ENCODE peak calls at places on chromosomes 1 and 21, in four cellular contexts. One of them, this sample, is unnamed.

GRCh38 chr1:76939107-76939816 is 72.0 kb downstream of the ST6GALNAC5 start:
- DNase-seq in fibroblast of lung: peak; percentile 62
- DNase-seq in fibroblast of the aortic adventitia: peak; percentile 21
- DNase-seq in AG04450: no peak
- DNase-seq in this sample: peak; percentile 84

GRCh38 chr1:55140137-55140536 is 75.0 kb downstream of the USP24 start:
- DNase-seq in fibroblast of the aortic adventitia: no peak
- DNase-seq in AG04450: no peak
- DNase-seq in fibroblast of lung: no peak
- DNase-seq in this sample: no peak

GRCh38 chr1:159171688-159172501 is 480 bp downstream of the CADM3 start:
- DNase-seq in fibroblast of the aortic adventitia: no peak
- DNase-seq in AG04450: no peak
- DNase-seq in fibroblast of lung: no peak
- DNase-seq in this sample: no peak

GRCh38 chr1:224873645-224874369 is 55.7 kb upstream of the DNAH14 start:
- DNase-seq in fibroblast of lung: peak; percentile 77
- DNase-seq in fibroblast of the aortic adventitia: peak; percentile 79
- DNase-seq in AG04450: no peak
- DNase-seq in this sample: peak; percentile 83

GRCh38 chr1:100009458-100009857 is 39.7 kb downstream of the SLC35A3 start:
- DNase-seq in AG04450: no peak
- DNase-seq in fibroblast of lung: no peak
- DNase-seq in fibroblast of the aortic adventitia: no peak
- DNase-seq in this sample: peak; percentile 58

GRCh38 chr1:21643624-21644023 is 25.5 kb downstream of the RAP1GAP start:
- DNase-seq in fibroblast of the aortic adventitia: no peak
- DNase-seq in fibroblast of lung: no peak
- DNase-seq in AG04450: no peak
- DNase-seq in this sample: no peak

GRCh38 chr1:156527584-156527983 is 27.0 kb upstream of the MEF2D start:
- DNase-seq in fibroblast of the aortic adventitia: no peak
- DNase-seq in AG04450: no peak
- DNase-seq in fibroblast of lung: no peak
- DNase-seq in this sample: no peak

GRCh38 chr1:158053276-158053675 is 59.8 kb downstream of the KIRREL1 start:
- DNase-seq in fibroblast of the aortic adventitia: no peak
- DNase-seq in fibroblast of lung: no peak
- DNase-seq in AG04450: no peak
- DNase-seq in this sample: peak; percentile 35

GRCh38 chr1:101728029-101728428 is 268.7 kb downstream of the OLFM3 start:
- DNase-seq in fibroblast of lung: no peak
- DNase-seq in AG04450: no peak
- DNase-seq in fibroblast of the aortic adventitia: no peak
- DNase-seq in this sample: no peak

GRCh38 chr1:56387071-56387747 is 192.2 kb downstream of the PLPP3 start:
- DNase-seq in fibroblast of lung: no peak
- DNase-seq in AG04450: no peak
- DNase-seq in fibroblast of the aortic adventitia: no peak
- DNase-seq in this sample: no peak

GRCh38 chr1:8402109-8402704 is 84.3 kb downstream of the SLC45A1 start:
- DNase-seq in fibroblast of lung: no peak
- DNase-seq in fibroblast of the aortic adventitia: no peak
- DNase-seq in AG04450: no peak
- DNase-seq in this sample: no peak

GRCh38 chr1:230102472-230102871 is 35.4 kb downstream of the GALNT2 start:
- DNase-seq in AG04450: no peak
- DNase-seq in fibroblast of lung: no peak
- DNase-seq in fibroblast of the aortic adventitia: no peak
- DNase-seq in this sample: no peak

GRCh38 chr1:239558992-239559391 is 172.6 kb downstream of the CHRM3 start:
- DNase-seq in fibroblast of lung: no peak
- DNase-seq in fibroblast of the aortic adventitia: no peak
- DNase-seq in AG04450: no peak
- DNase-seq in this sample: no peak

GRCh38 chr1:84996846-84997666 is at the start of gene MCOLN2:
- DNase-seq in fibroblast of the aortic adventitia: no peak
- DNase-seq in AG04450: no peak
- DNase-seq in fibroblast of lung: peak; percentile 12
- DNase-seq in this sample: peak; percentile 24

GRCh38 chr21:39610705-39611104 is 2.0 kb upstream of the B3GALT5 start:
- DNase-seq in fibroblast of the aortic adventitia: no peak
- DNase-seq in fibroblast of lung: no peak
- DNase-seq in AG04450: no peak
- DNase-seq in this sample: no peak

GRCh38 chr1:105337427-105337826 is 1587.7 kb downstream of the AMY1C start:
- DNase-seq in fibroblast of lung: no peak
- DNase-seq in AG04450: no peak
- DNase-seq in fibroblast of the aortic adventitia: no peak
- DNase-seq in this sample: no peak

GRCh38 chr1:41305576-41306365 is 55.5 kb upstream of the FOXO6 start:
- DNase-seq in AG04450: no peak
- DNase-seq in fibroblast of the aortic adventitia: no peak
- DNase-seq in fibroblast of lung: no peak
- DNase-seq in this sample: no peak

GRCh38 chr1:246931549-246932365 is at the start of gene AHCTF1:
- DNase-seq in fibroblast of the aortic adventitia: peak; percentile 99
- DNase-seq in fibroblast of lung: peak; percentile 99
- DNase-seq in AG04450: peak; percentile 95
- DNase-seq in this sample: peak; percentile 97

GRCh38 chr1:197924516-197925123 is 7.4 kb downstream of the LHX9 start:
- DNase-seq in AG04450: peak; percentile 16
- DNase-seq in fibroblast of the aortic adventitia: peak; percentile 57
- DNase-seq in fibroblast of lung: peak; percentile 65
- DNase-seq in this sample: peak; percentile 66

GRCh38 chr1:1435094-1435903 is at the start of gene VWA1:
- DNase-seq in fibroblast of the aortic adventitia: peak; percentile 46
- DNase-seq in AG04450: no peak
- DNase-seq in fibroblast of lung: peak; percentile 53
- DNase-seq in this sample: peak; percentile 45

GRCh38 chr1:78297828-78298227 is 192.9 kb upstream of the PTGFR start:
- DNase-seq in fibroblast of the aortic adventitia: no peak
- DNase-seq in fibroblast of lung: no peak
- DNase-seq in AG04450: no peak
- DNase-seq in this sample: peak; percentile 69

GRCh38 chr1:145996433-145997155 is at the start of gene TXNIP:
- DNase-seq in AG04450: peak; percentile 91
- DNase-seq in fibroblast of the aortic adventitia: peak; percentile 97
- DNase-seq in fibroblast of lung: peak; percentile 99
- DNase-seq in this sample: peak; percentile 97

GRCh38 chr1:205588691-205589445 is 42.9 kb downstream of the ELK4 start:
- DNase-seq in fibroblast of lung: peak; percentile 56
- DNase-seq in fibroblast of the aortic adventitia: peak; percentile 69
- DNase-seq in AG04450: no peak
- DNase-seq in this sample: peak; percentile 60

GRCh38 chr1:166166701-166167394 is at the start of gene FAM78B:
- DNase-seq in AG04450: no peak
- DNase-seq in fibroblast of the aortic adventitia: peak; percentile 76
- DNase-seq in fibroblast of lung: peak; percentile 57
- DNase-seq in this sample: peak; percentile 55

GRCh38 chr1:21174638-21175323 is 1.9 kb downstream of the EIF4G3 start:
- DNase-seq in fibroblast of the aortic adventitia: peak; percentile 85
- DNase-seq in fibroblast of lung: peak; percentile 69
- DNase-seq in AG04450: peak; percentile 30
- DNase-seq in this sample: peak; percentile 83

GRCh38 chr1:66598670-66599069 is 64.7 kb downstream of the SGIP1 start:
- DNase-seq in fibroblast of lung: peak; percentile 79
- DNase-seq in AG04450: peak; percentile 59
- DNase-seq in fibroblast of the aortic adventitia: peak; percentile 79
- DNase-seq in this sample: peak; percentile 83

GRCh38 chr1:2948751-2949680 is 72.3 kb upstream of the ACTRT2 start:
- DNase-seq in fibroblast of lung: no peak
- DNase-seq in fibroblast of the aortic adventitia: no peak
- DNase-seq in AG04450: no peak
- DNase-seq in this sample: no peak

GRCh38 chr1:212247179-212247721 is 38.0 kb upstream of the PPP2R5A start:
- DNase-seq in fibroblast of lung: peak; percentile 57
- DNase-seq in fibroblast of the aortic adventitia: peak; percentile 45
- DNase-seq in AG04450: peak; percentile 46
- DNase-seq in this sample: peak; percentile 37

DNA sequence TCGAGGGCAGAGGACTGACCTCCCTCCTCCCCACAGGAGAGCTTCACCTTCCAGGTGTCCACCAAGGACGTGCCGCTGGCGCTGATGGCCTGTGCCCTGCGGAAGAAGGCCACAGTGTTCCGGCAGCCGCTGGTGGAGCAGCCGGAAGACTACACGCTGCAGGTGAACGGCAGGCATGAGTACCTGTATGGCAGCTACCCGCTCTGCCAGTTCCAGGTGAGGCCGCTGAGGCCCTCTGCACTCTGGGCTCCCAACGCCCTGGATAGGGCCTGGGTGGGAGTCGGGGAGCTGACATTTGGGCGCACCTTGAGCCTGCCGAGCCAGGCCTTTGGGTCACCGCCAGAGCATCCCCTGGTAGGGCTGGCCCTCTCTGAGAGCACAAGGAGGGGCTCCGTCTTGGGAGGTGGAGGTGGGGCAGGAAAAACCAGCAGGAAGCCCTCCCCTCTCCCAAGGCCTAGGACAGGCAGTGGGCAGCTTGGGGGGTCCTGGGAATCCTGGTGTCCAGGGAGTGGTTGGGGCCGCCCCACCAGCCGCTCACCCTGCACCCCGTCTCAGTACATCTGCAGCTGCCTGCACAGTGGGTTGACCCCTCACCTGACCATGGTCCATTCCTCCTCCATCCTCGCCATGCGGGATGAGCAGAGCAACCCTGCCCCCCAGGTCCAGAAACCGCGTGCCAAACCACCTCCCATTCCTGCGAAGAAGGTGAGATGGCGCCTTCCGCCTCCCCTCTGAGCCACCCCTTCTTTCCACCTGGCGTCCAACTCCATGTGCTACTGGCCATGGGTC is 65.1 kb downstream of the PIK3CD start:
- DNase-seq in AG04450: no peak
- DNase-seq in fibroblast of the aortic adventitia: no peak
- DNase-seq in fibroblast of lung: no peak
- DNase-seq in this sample: no peak
- H3K4me3 ChIP-seq in AG04450: no peak overlapping the region
- H3K4me3 ChIP-seq in fibroblast of the aortic adventitia: no peak overlapping the region
- H3K4me3 ChIP-seq in fibroblast of lung: no peak overlapping the region
- H3K4me3 ChIP-seq in this sample: no peak overlapping the region

DNA sequence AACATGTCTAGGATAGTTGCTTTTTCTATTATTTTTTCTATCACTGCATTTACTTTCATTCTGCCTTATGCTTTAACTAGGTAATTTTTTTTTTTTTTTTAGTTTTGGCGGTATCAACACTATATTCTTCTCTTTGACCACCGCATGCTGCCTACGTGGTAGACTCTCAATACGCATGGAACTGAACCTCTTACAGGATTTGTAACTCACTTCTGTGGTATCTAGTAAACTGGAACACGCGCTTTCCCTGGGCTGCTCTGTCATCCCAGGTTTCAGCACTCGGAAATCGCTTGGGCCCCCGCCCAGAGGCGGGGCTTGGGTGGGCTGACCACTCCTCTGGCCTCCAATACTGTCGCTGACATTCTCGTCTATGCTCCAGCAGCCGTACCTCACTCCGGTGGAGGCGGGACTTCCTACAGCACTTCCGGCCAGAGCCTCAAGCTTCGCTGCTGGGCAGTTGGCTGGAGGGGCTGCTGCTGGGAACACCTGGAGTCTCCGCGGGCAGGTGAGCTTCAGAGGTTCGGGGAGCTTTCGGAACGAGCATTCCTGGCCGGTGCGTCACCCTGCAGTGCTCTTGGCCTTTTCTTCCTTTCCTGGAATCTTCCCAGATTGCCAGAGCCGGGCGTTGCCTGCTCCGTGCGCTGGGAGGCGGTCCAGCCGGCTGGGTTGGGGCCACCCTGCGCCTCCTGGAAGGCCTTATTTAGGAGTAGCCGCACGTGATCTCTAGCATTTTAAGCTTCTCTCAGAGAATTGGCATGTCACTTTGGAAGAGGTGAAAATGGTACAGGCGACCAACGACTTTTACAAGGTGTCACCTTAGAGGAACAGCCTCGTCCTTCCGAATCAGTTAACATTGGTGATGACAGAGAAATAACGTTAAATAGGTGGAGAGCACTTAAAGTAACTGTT is at the start of gene TBCE:
- DNase-seq in fibroblast of the aortic adventitia: peak; percentile 95
- DNase-seq in fibroblast of lung: peak; percentile 97
- DNase-seq in AG04450: peak; percentile 89
- DNase-seq in this sample: peak; percentile 97
- TF ChIP-seq CTCF in fibroblast of the aortic adventitia: peak; percentile 25
- TF ChIP-seq CTCF in fibroblast of lung: peak; percentile 10
- TF ChIP-seq CTCF in AG04450: peak; percentile 18
- TF ChIP-seq CTCF in this sample: peak; percentile 11

DNA sequence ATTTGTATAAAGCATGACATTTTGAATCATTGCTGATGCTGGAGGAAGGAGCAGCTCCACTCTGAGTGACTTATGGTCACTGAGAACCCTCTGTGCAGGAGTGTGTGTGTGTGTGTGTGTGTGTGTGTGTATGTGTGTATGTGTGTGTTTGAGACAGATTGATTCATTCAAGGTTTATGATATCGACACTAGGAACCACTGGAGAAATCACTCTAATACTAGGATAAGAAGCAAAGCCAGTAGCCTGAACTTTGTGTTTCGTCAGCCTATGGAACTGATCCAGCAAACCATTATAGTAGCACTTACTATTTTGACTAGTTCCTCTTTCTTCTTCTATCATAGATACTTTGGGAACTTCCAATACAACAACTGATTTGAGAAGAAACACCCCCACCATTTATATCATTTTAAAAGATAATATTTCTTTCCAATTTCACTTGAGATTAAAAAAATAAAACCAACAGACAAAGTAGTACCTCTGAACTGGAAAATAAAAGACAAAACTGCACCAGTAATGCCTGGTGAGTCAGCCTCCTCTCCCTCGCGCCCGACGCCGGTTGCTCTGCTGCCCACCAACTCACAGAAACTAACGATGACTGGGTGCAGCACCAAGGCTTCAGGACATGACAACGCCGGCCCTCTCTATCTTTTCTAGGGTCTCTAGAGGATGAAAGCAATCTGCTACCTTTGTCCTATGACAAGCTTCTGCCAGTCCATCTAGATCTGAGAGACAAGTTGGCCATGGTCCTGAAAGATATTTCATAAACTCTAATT is 20.9 kb downstream of the SLAMF1 start:
- DNase-seq in fibroblast of the aortic adventitia: no peak
- DNase-seq in fibroblast of lung: no peak
- DNase-seq in AG04450: no peak
- DNase-seq in this sample: no peak
- H3K4me3 ChIP-seq in fibroblast of the aortic adventitia: no peak overlapping the region
- H3K4me3 ChIP-seq in fibroblast of lung: no peak overlapping the region
- H3K4me3 ChIP-seq in AG04450: no peak overlapping the region
- H3K4me3 ChIP-seq in this sample: no peak overlapping the region

DNA sequence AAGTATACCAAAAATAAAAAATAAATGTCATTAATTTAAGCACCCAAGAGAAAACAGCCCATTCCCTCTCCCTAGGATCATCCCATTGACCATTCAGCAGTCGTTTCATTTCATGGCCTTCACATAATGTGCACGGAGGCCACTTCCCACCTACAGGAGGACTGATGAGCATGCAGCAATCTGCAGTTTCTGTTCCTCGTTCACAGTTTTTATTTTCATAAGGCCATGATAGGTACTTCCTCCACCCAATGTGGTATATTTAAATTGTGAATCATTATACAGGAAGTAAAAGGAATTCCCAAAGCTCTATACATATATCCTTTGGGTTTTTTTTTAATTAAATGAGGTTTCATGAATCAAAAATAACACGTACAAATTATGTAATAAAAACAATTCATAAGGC is 27.7 kb upstream of the SLC44A3 start:
- DNase-seq in AG04450: no peak
- DNase-seq in fibroblast of lung: peak; percentile 27
- DNase-seq in fibroblast of the aortic adventitia: no peak
- DNase-seq in this sample: peak; percentile 87
- TF ChIP-seq CTCF in AG04450: peak; percentile 37
- TF ChIP-seq CTCF in fibroblast of lung: peak; percentile 30
- TF ChIP-seq CTCF in fibroblast of the aortic adventitia: peak; percentile 49
- TF ChIP-seq CTCF in this sample: peak; percentile 47